ENCODE peak calls at places on chromosomes 12 and 14, in ten cellular contexts. Y is aorta, P is iris pigment epithelial cell, T is astrocyte, A is AG08395, G is nephron progenitor cell, J is HuH-7.5, F is iPS-NIHi11, M is right atrium auricular region, L is progenitor cell of endocrine pancreas. V is an unnamed sample.

GRCh38 chr14:67413806-67414769 is 2.1 kb upstream of the PLEK2 start:
- DNase-seq in Y (peak; percentile 70), P (peak; percentile 76), T (peak; percentile 76), A (peak; percentile 83), G (no peak), J (no peak), F (no peak), M (no peak), L (no peak), V (no peak)

GRCh38 chr12:6478406-6478805 is 7.9 kb upstream of the VAMP1 start:
- DNase-seq in Y (no peak), P (no peak), T (no peak), A (peak; percentile 88), G (no peak), J (no peak), F (no peak), M (no peak), L (no peak), V (no peak)

GRCh38 chr12:3453947-3454675 is 36.9 kb upstream of the PRMT8 start:
- DNase-seq in Y (no peak), P (peak; percentile 77), T (peak; percentile 77), A (peak; percentile 52), G (no peak), J (no peak), F (no peak), M (no peak), L (no peak), V (peak; percentile 41)

GRCh38 chr14:101239065-101239464 is 322.2 kb upstream of the DIO3 start:
- DNase-seq in Y (peak; percentile 47), P (no peak), T (no peak), A (no peak), G (no peak), J (no peak), F (no peak), M (no peak), L (no peak), V (no peak)

GRCh38 chr14:71497645-71498086 is 434.6 kb upstream of the RGS6 start:
- DNase-seq in Y (no peak), P (peak; percentile 71), T (peak; percentile 87), A (no peak), G (no peak), J (no peak), F (no peak), M (no peak), L (no peak), V (peak; percentile 12)

GRCh38 chr14:55807536-55807935 is 227.5 kb downstream of the KTN1 start:
- DNase-seq in Y (no peak), P (no peak), T (no peak), A (no peak), G (peak; percentile 8), J (no peak), F (no peak), M (no peak), L (no peak), V (no peak)

GRCh38 chr12:123808167-123808566 is 46.1 kb downstream of the DNAH10 start:
- DNase-seq in Y (no peak), P (peak; percentile 13), T (no peak), A (peak; percentile 55), G (peak; percentile 23), J (peak; percentile 51), F (peak; percentile 57), M (no peak), L (no peak), V (no peak)

GRCh38 chr12:105396983-105397382 is 66.5 kb downstream of the C12orf75 start:
- DNase-seq in Y (no peak), P (no peak), T (no peak), A (no peak), G (no peak), J (no peak), F (no peak), M (no peak), L (no peak), V (no peak)

GRCh38 chr12:50929831-50930230 is 22.5 kb upstream of the HIGD1C start:
- DNase-seq in Y (no peak), P (no peak), T (no peak), A (no peak), G (no peak), J (no peak), F (no peak), M (no peak), L (no peak), V (no peak)

GRCh38 chr12:79841248-79841877 is 93.5 kb downstream of the PPP1R12A start:
- DNase-seq in Y (no peak), P (peak; percentile 24), T (no peak), A (no peak), G (no peak), J (no peak), F (no peak), M (no peak), L (no peak), V (no peak)

GRCh38 chr14:54606178-54606577 is 39.2 kb downstream of the SAMD4A start:
- DNase-seq in Y (no peak), P (no peak), T (peak; percentile 52), A (peak; percentile 62), G (no peak), J (no peak), F (peak; percentile 32), M (peak; percentile 73), L (no peak), V (no peak)

GRCh38 chr12:89992668-89993401 is 284.2 kb upstream of the ATP2B1 start:
- DNase-seq in Y (no peak), P (no peak), T (no peak), A (no peak), G (no peak), J (no peak), F (no peak), M (no peak), L (no peak), V (no peak)

GRCh38 chr14:55038708-55039107 is 11.7 kb downstream of the SOCS4 start:
- DNase-seq in Y (no peak), P (peak; percentile 16), T (no peak), A (no peak), G (no peak), J (no peak), F (no peak), M (no peak), L (no peak), V (no peak)

GRCh38 chr12:47079365-47079893 is at the start of gene PCED1B:
- DNase-seq in Y (peak; percentile 90), P (peak; percentile 84), T (peak; percentile 46), A (peak; percentile 57), G (no peak), J (peak; percentile 52), F (peak; percentile 68), M (peak; percentile 82), L (peak; percentile 33), V (peak; percentile 36)

GRCh38 chr12:10285919-10286318 is 21.8 kb upstream of the KLRD1 start:
- DNase-seq in Y (no peak), P (no peak), T (no peak), A (no peak), G (no peak), J (no peak), F (no peak), M (no peak), L (no peak), V (peak; percentile 25)

GRCh38 chr12:110917961-110918360 is 2.4 kb downstream of the MYL2 start:
- DNase-seq in Y (no peak), P (no peak), T (peak; percentile 31), A (no peak), G (no peak), J (no peak), F (no peak), M (no peak), L (no peak), V (no peak)

GRCh38 chr14:85528080-85528881 is 1.7 kb upstream of the FLRT2 start:
- DNase-seq in Y (no peak), P (peak; percentile 94), T (peak; percentile 85), A (peak; percentile 60), G (peak; percentile 36), J (peak; percentile 15), F (peak; percentile 35), M (peak; percentile 68), L (no peak), V (no peak)

GRCh38 chr12:52221912-52222457 is 11.1 kb upstream of the KRT7 start:
- DNase-seq in Y (peak; percentile 89), P (peak; percentile 43), T (no peak), A (no peak), G (peak; percentile 78), J (no peak), F (peak; percentile 65), M (no peak), L (peak; percentile 42), V (peak; percentile 35)